ENCODE peak calls at places on chromosomes 13 and 19, in ten cellular contexts. W is lower leg skin, K is neural progenitor cell, J is cardiac fibroblast, P is mesothelial cell of epicardium, N is AG04450, B is WTC11, G is neural crest cell, Z is heart left ventricle, Q is psoas muscle. C is an unnamed sample.

GRCh38 chr19:10551698-10552301 is 8.1 kb downstream of the ATG4D start:
- DNase-seq in W (no peak), K (no peak), J (peak), P (no peak), N (no peak), B (peak), G (no peak), Z (no peak), Q (no peak), C (peak)

GRCh38 chr13:74280795-74281490 is 146.7 kb upstream of the KLF12 start:
- DNase-seq in W (no peak), K (no peak), J (peak), P (no peak), N (no peak), B (no peak), G (no peak), Z (no peak), Q (no peak), C (no peak)

GRCh38 chr13:40519637-40520036 is 146.8 kb downstream of the FOXO1 start:
- DNase-seq in W (no peak), K (no peak), J (no peak), P (no peak), N (no peak), B (no peak), G (no peak), Z (no peak), Q (peak), C (no peak)

GRCh38 chr13:44181938-44182337 is 191.7 kb upstream of the SERP2 start:
- DNase-seq in W (no peak), K (no peak), J (no peak), P (no peak), N (no peak), B (no peak), G (no peak), Z (no peak), Q (no peak), C (no peak)

GRCh38 chr19:46471116-46471733 is at the start of gene PNMA8A:
- DNase-seq in W (no peak), K (peak), J (peak), P (peak), N (no peak), B (peak), G (peak), Z (peak), Q (peak), C (no peak)

GRCh38 chr19:20321139-20321656 is 154.2 kb downstream of the ZNF486 start:
- DNase-seq in W (no peak), K (no peak), J (no peak), P (no peak), N (no peak), B (no peak), G (no peak), Z (no peak), Q (no peak), C (no peak)

GRCh38 chr19:6279620-6279930 is 200 bp downstream of the MLLT1 start:
- DNase-seq in W (no peak), K (no peak), J (no peak), P (no peak), N (no peak), B (no peak), G (no peak), Z (no peak), Q (no peak), C (no peak)

GRCh38 chr13:98449273-98449672 is 127.6 kb downstream of the STK24 start:
- DNase-seq in W (no peak), K (no peak), J (no peak), P (no peak), N (no peak), B (no peak), G (no peak), Z (no peak), Q (no peak), C (no peak)

GRCh38 chr19:11269408-11269807 is 7.1 kb upstream of the DOCK6 start:
- DNase-seq in W (no peak), K (no peak), J (no peak), P (no peak), N (no peak), B (no peak), G (no peak), Z (no peak), Q (no peak), C (no peak)

GRCh38 chr13:30396434-30397075 is 25.7 kb upstream of the UBE2L5 start:
- DNase-seq in W (no peak), K (no peak), J (peak), P (no peak), N (no peak), B (no peak), G (no peak), Z (no peak), Q (no peak), C (no peak)

GRCh38 chr13:111202745-111203144 is 87.6 kb downstream of the ARHGEF7 start:
- DNase-seq in W (no peak), K (no peak), J (peak), P (no peak), N (no peak), B (no peak), G (no peak), Z (no peak), Q (no peak), C (peak)

GRCh38 chr19:51272183-51272817 is 21.4 kb downstream of the SIGLECL1 start:
- DNase-seq in W (no peak), K (no peak), J (no peak), P (no peak), N (no peak), B (no peak), G (no peak), Z (no peak), Q (no peak), C (no peak)

GRCh38 chr13:45295536-45295935 is 45.4 kb downstream of the TPT1 start:
- DNase-seq in W (no peak), K (no peak), J (peak), P (no peak), N (no peak), B (no peak), G (no peak), Z (no peak), Q (no peak), C (no peak)

GRCh38 chr19:4911786-4912672 is 2.7 kb downstream of the UHRF1 start:
- DNase-seq in W (peak), K (peak), J (peak), P (no peak), N (peak), B (peak), G (peak), Z (no peak), Q (peak), C (no peak)

DNA sequence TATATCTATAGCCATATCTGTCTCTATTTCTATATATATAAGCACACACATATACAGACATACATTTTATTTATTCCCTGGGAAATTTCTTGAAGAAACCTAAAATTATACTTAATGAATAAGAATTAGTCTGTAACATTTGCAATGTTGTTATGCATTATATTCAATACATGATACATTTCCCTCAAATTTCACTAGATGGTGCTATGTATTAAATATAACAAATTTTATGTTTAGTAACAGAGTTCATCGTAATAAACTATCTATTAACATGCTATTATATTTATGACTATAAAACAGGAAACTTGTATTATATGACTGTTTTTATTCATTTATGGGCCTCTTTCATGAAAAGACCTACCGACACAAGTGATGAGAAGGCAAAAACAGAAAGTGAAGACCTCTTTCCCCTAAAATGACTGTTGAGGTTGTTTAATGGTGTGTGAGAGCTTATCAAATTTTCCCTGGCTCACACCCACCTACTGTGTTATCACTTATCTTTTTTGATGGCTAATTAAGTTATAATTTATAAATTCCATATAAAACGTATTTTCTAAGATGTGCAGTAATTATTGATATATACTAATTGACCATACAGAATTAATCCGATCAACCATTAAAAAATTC is 881.9 kb downstream of the SLITRK6 start:
- DNase-seq in W (no peak), K (no peak), J (peak), P (no peak), N (no peak), B (no peak), G (no peak), Z (no peak), Q (no peak), C (peak)
- TF ChIP-seq CTCF in W (no peak), K (peak), J (no peak), P (peak), N (peak), B (no peak), G (peak), Z (peak), Q (peak), C (peak)

GRCh38 chr13:26475176-26476110 is 82.0 kb upstream of the WASF3 start:
- DNase-seq in W (no peak), K (peak), J (no peak), P (no peak), N (no peak), B (peak), G (no peak), Z (no peak), Q (no peak), C (no peak)
- TF ChIP-seq CTCF in W (no peak), K (no peak), J (no peak), P (no peak), N (no peak), B (no peak), G (no peak), Z (no peak), Q (no peak), C (no peak)

GRCh38 chr19:12790628-12791344 is 500 bp upstream of the JUNB start:
- DNase-seq in W (peak), K (peak), J (no peak), P (no peak), N (no peak), B (no peak), G (no peak), Z (no peak), Q (no peak), C (no peak)

GRCh38 chr19:12789904-12790619 is 1.2 kb upstream of the JUNB start:
- DNase-seq in W (peak), K (peak), J (peak), P (peak), N (peak), B (peak), G (peak), Z (peak), Q (peak), C (peak)

GRCh38 chr19:12792048-12792852 is 964 bp downstream of the JUNB start:
- DNase-seq in W (peak), K (peak), J (peak), P (no peak), N (no peak), B (peak), G (peak), Z (peak), Q (peak), C (peak)

GRCh38 chr19:12792853-12793289 is 1.6 kb downstream of the JUNB start:
- DNase-seq in W (no peak), K (no peak), J (no peak), P (no peak), N (no peak), B (no peak), G (no peak), Z (no peak), Q (no peak), C (no peak)

DNA sequence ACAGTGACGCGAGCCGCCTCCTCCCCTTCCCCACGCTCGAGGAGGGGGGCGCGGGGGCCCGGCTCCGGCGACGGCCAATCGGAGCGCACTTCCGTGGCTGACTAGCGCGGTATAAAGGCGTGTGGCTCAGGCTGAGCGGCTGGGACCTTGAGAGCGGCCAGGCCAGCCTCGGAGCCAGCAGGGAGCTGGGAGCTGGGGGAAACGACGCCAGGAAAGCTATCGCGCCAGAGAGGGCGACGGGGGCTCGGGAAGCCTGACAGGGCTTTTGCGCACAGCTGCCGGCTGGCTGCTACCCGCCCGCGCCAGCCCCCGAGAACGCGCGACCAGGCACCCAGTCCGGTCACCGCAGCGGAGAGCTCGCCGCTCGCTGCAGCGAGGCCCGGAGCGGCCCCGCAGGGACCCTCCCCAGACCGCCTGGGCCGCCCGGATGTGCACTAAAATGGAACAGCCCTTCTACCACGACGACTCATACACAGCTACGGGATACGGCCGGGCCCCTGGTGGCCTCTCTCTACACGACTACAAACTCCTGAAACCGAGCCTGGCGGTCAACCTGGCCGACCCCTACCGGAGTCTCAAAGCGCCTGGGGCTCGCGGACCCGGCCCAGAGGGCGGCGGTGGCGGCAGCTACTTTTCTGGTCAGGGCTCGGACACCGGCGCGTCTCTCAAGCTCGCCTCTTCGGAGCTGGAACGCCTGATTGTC is at the start of gene JUNB:
- DNase-seq in W (peak), K (peak), J (peak), P (peak), N (peak), B (peak), G (peak), Z (peak), Q (peak), C (peak)
- TF ChIP-seq CTCF in W (no peak), K (peak), J (peak), P (no peak), N (peak), B (no peak), G (peak), Z (peak), Q (no peak), C (no peak)

GRCh38 chr19:56971230-56971629 is 130.7 kb upstream of the PEG3 start:
- DNase-seq in W (no peak), K (no peak), J (no peak), P (no peak), N (no peak), B (no peak), G (no peak), Z (no peak), Q (no peak), C (no peak)
- TF ChIP-seq CTCF in W (no peak), K (no peak), J (no peak), P (no peak), N (no peak), B (no peak), G (no peak), Z (no peak), Q (no peak), C (no peak)

DNA sequence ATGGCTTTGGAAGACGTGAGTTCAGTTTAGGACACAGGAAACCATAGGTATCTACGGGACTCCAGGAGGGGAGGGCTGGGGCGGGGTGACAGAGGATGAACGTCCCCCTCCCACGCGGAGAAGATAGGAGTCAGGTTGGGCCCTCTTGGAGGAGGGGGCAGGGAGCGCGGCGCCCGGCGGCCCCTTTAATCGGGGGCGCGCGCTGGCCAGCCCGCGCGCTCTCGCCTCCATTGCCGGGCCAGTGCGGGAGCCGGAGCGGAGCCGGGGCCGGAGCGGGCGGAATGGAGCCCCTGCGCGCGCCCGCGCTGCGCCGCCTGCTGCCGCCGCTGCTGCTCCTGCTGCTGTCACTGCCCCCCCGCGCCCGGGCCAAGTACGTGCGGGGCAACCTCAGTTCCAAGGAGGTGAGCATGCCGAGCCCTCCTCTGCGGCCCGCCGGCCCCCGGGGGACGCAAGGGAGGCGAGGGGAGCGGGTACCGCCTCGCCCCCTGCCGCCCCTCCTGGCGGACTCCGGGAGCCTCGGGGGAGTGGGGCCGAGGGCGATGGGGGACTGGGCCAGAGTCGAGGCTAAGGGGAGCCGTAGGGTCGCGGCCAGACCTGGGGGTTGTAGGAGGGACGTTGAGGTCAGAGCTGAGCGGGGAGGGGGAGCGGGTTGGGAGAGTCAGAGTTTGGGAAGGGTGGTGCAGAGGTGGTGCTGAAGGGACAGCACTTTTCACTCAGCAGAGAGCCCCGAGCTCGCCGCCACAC is at the start of gene TMEM145:
- DNase-seq in W (no peak), K (peak), J (peak), P (no peak), N (no peak), B (peak), G (peak), Z (peak), Q (peak), C (peak)
- TF ChIP-seq CTCF in W (no peak), K (no peak), J (no peak), P (no peak), N (peak), B (no peak), G (peak), Z (no peak), Q (no peak), C (peak)

DNA sequence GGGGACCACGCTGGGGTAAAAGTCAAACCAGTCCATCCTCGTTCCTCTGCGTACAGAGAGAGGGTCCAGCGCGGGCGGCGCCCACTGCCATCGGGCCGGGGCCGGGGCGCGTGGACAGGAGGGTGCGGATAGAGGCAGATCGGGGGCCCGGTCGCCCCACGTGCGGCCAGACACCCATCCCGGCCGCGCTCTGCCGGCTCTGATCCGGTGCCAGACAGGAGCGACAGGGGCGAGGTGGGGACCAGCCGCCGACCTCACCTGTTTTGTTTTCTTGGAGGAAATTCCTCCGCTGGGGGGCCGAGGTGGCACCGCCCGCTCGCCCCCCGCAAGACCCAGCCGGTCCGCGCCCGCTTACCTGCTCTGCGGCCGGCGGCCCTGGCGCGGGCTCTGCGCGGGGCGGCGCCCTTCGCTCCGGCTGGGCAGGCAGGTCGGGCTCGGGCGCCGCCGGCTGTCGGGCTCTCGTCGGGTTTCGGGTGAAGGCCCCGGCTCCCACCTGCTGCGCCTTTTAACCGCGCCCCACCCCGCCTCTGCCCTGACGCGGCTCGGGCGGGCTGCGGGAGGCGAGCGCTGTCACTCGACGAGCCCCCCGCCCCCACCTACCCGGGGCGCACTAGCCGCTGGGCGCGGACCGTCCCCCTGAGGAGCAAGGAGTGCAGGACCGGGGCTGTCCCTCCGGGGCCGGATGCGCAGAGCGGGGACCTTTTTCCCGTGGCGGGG is at the start of gene GJB6:
- DNase-seq in W (no peak), K (peak), J (no peak), P (no peak), N (no peak), B (peak), G (no peak), Z (no peak), Q (no peak), C (no peak)
- TF ChIP-seq CTCF in W (no peak), K (peak), J (no peak), P (no peak), N (no peak), B (no peak), G (no peak), Z (no peak), Q (no peak), C (no peak)

C was measured in MM.1S.